ENCODE peak calls at places on chromosomes 11 and 22, in seven cellular contexts. One of them, this sample, is unnamed.

GRCh38 chr22:38005943-38006342 is 21.6 kb upstream of the SOX10 start:
- DNase-seq in stomach: no peak
- DNase-seq in HCT116: no peak
- DNase-seq in H1: no peak
- DNase-seq in sigmoid colon: no peak
- DNase-seq in transverse colon: no peak
- DNase-seq in prostate gland: no peak
- DNase-seq in this sample: no peak

GRCh38 chr22:49087163-49087562 is 740.5 kb downstream of the BRD1 start:
- DNase-seq in stomach: no peak
- DNase-seq in HCT116: no peak
- DNase-seq in H1: no peak
- DNase-seq in sigmoid colon: peak; percentile 37
- DNase-seq in transverse colon: no peak
- DNase-seq in prostate gland: no peak
- DNase-seq in this sample: no peak

GRCh38 chr11:113647856-113648255 is 58.3 kb downstream of the TMPRSS5 start:
- DNase-seq in stomach: no peak
- DNase-seq in HCT116: no peak
- DNase-seq in H1: no peak
- DNase-seq in sigmoid colon: no peak
- DNase-seq in transverse colon: no peak
- DNase-seq in prostate gland: no peak
- DNase-seq in this sample: no peak

GRCh38 chr11:30508594-30508993 is 77.6 kb downstream of the MPPED2 start:
- DNase-seq in stomach: no peak
- DNase-seq in HCT116: no peak
- DNase-seq in H1: no peak
- DNase-seq in sigmoid colon: no peak
- DNase-seq in transverse colon: no peak
- DNase-seq in prostate gland: no peak
- DNase-seq in this sample: no peak

GRCh38 chr22:49995059-49995412 is 17.5 kb downstream of the IL17REL start:
- DNase-seq in stomach: no peak
- DNase-seq in HCT116: no peak
- DNase-seq in H1: no peak
- DNase-seq in sigmoid colon: no peak
- DNase-seq in transverse colon: peak; percentile 5
- DNase-seq in prostate gland: no peak
- DNase-seq in this sample: no peak

GRCh38 chr22:37425800-37426531 is 1.3 kb downstream of the ELFN2 start:
- DNase-seq in stomach: no peak
- DNase-seq in HCT116: no peak
- DNase-seq in H1: peak; percentile 70
- DNase-seq in sigmoid colon: no peak
- DNase-seq in transverse colon: no peak
- DNase-seq in prostate gland: no peak
- DNase-seq in this sample: no peak

GRCh38 chr22:41636467-41636866 is 15.4 kb downstream of the XRCC6 start:
- DNase-seq in stomach: no peak
- DNase-seq in HCT116: no peak
- DNase-seq in H1: no peak
- DNase-seq in sigmoid colon: no peak
- DNase-seq in transverse colon: no peak
- DNase-seq in prostate gland: peak; percentile 6
- DNase-seq in this sample: no peak

GRCh38 chr11:104663190-104664140 is 234.8 kb downstream of the CASP12 start:
- DNase-seq in stomach: no peak
- DNase-seq in HCT116: no peak
- DNase-seq in H1: no peak
- DNase-seq in sigmoid colon: no peak
- DNase-seq in transverse colon: no peak
- DNase-seq in prostate gland: peak; percentile 17
- DNase-seq in this sample: no peak

GRCh38 chr11:75668508-75669297 is at the start of gene MAP6:
- DNase-seq in stomach: no peak
- DNase-seq in HCT116: no peak
- DNase-seq in H1: peak; percentile 72
- DNase-seq in sigmoid colon: no peak
- DNase-seq in transverse colon: peak; percentile 25
- DNase-seq in prostate gland: no peak
- DNase-seq in this sample: no peak

GRCh38 chr11:65639623-65640482 is 2.0 kb downstream of the SIPA1 start:
- DNase-seq in stomach: no peak
- DNase-seq in HCT116: no peak
- DNase-seq in H1: no peak
- DNase-seq in sigmoid colon: no peak
- DNase-seq in transverse colon: peak; percentile 67
- DNase-seq in prostate gland: no peak
- DNase-seq in this sample: no peak

GRCh38 chr11:104610597-104610996 is 287.7 kb downstream of the CASP12 start:
- DNase-seq in stomach: no peak
- DNase-seq in HCT116: no peak
- DNase-seq in H1: no peak
- DNase-seq in sigmoid colon: no peak
- DNase-seq in transverse colon: no peak
- DNase-seq in prostate gland: no peak
- DNase-seq in this sample: no peak

GRCh38 chr22:42169055-42169469 is 38.5 kb upstream of the CYP2D6 start:
- DNase-seq in stomach: peak; percentile 67
- DNase-seq in HCT116: peak; percentile 56
- DNase-seq in H1: peak; percentile 90
- DNase-seq in sigmoid colon: peak; percentile 78
- DNase-seq in transverse colon: peak; percentile 72
- DNase-seq in prostate gland: peak; percentile 60
- DNase-seq in this sample: no peak

GRCh38 chr11:69617220-69617619 is 23.7 kb upstream of the CCND1 start:
- DNase-seq in stomach: no peak
- DNase-seq in HCT116: no peak
- DNase-seq in H1: no peak
- DNase-seq in sigmoid colon: no peak
- DNase-seq in transverse colon: no peak
- DNase-seq in prostate gland: no peak
- DNase-seq in this sample: no peak
- H3K4me3 ChIP-seq in stomach: no peak overlapping the region
- H3K4me3 ChIP-seq in HCT116: no peak overlapping the region
- H3K4me3 ChIP-seq in H1: no peak overlapping the region
- H3K4me3 ChIP-seq in sigmoid colon: no peak overlapping the region
- H3K4me3 ChIP-seq in transverse colon: no peak overlapping the region
- H3K4me3 ChIP-seq in prostate gland: no peak overlapping the region
- H3K4me3 ChIP-seq in this sample: no peak overlapping the region

GRCh38 chr11:22926341-22926740 is 66.1 kb upstream of the CCDC179 start:
- DNase-seq in stomach: no peak
- DNase-seq in HCT116: no peak
- DNase-seq in H1: no peak
- DNase-seq in sigmoid colon: no peak
- DNase-seq in transverse colon: no peak
- DNase-seq in prostate gland: no peak
- DNase-seq in this sample: no peak

GRCh38 chr11:22923561-22923960 is 63.3 kb upstream of the CCDC179 start:
- DNase-seq in stomach: no peak
- DNase-seq in HCT116: no peak
- DNase-seq in H1: no peak
- DNase-seq in sigmoid colon: no peak
- DNase-seq in transverse colon: no peak
- DNase-seq in prostate gland: no peak
- DNase-seq in this sample: no peak

GRCh38 chr11:22927793-22928192 is 67.5 kb upstream of the CCDC179 start:
- DNase-seq in stomach: no peak
- DNase-seq in HCT116: no peak
- DNase-seq in H1: no peak
- DNase-seq in sigmoid colon: no peak
- DNase-seq in transverse colon: no peak
- DNase-seq in prostate gland: no peak
- DNase-seq in this sample: no peak

GRCh38 chr11:22930816-22931594 is 70.7 kb upstream of the CCDC179 start:
- DNase-seq in stomach: no peak
- DNase-seq in HCT116: no peak
- DNase-seq in H1: no peak
- DNase-seq in sigmoid colon: no peak
- DNase-seq in transverse colon: no peak
- DNase-seq in prostate gland: no peak
- DNase-seq in this sample: no peak

DNA sequence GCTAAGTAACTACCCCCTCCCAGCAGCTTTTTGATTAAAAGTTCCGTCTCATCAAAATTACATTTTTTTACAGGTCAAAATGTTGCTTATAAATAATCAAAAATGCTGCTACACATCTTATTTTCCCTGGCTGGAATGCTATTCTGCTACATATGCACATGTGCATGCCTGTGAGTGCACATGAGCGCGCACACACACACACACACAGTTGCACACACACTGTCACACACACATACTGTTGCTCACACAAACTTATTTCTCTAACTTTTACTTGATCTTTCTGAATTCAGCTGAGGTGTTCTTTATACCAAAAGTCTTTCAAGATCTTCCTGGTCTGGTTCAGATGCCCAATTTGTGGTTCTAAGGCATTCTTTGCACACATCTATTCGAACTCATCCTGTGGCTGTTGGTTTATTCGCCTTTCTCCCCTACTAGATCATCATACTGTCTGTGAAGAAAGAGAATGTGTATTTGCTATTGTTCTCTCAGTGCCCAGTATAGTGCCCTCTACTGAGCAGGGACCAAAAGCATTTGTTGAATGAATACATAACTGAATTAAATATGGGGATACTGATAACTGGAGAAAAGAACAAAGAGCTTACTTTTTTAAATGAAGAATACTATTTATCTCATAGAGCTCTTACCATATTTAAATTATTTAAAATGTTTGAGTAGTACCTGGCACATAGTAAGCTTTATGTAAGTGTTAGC is 68.1 kb upstream of the CCDC179 start:
- DNase-seq in stomach: no peak
- DNase-seq in HCT116: no peak
- DNase-seq in H1: no peak
- DNase-seq in sigmoid colon: no peak
- DNase-seq in transverse colon: no peak
- DNase-seq in prostate gland: no peak
- DNase-seq in this sample: no peak
- TF ChIP-seq CTCF in stomach: no peak
- TF ChIP-seq CTCF in HCT116: no peak
- TF ChIP-seq CTCF in H1: no peak
- TF ChIP-seq CTCF in sigmoid colon: no peak
- TF ChIP-seq CTCF in transverse colon: no peak
- TF ChIP-seq CTCF in prostate gland: no peak
- TF ChIP-seq CTCF in this sample: no peak

DNA sequence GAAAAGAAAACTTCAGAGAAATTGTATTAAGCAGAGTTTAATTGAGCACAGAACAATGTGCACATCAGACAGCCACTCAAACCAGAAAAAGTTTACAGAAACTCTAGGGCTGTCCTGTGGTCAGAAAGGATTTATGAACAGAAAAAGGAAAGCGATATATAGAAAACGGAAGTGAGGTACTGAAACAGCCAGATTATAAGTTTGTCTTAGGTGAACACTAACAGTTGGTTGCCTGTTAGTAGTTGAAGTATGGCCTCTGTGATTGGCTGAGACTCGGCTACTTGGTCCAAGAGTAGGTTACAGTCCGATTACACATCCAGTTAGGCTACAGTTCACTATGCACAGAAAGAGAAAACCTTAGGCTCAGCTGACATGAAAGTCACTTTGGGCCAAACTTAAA is 1232.5 kb upstream of the RAG2 start:
- DNase-seq in stomach: no peak
- DNase-seq in HCT116: no peak
- DNase-seq in H1: no peak
- DNase-seq in sigmoid colon: no peak
- DNase-seq in transverse colon: no peak
- DNase-seq in prostate gland: no peak
- DNase-seq in this sample: no peak
- TF ChIP-seq POLR2AphosphoS5 in stomach: no peak
- TF ChIP-seq POLR2AphosphoS5 in HCT116: no peak
- TF ChIP-seq POLR2AphosphoS5 in H1: no peak
- TF ChIP-seq POLR2AphosphoS5 in sigmoid colon: no peak
- TF ChIP-seq POLR2AphosphoS5 in transverse colon: no peak
- TF ChIP-seq POLR2AphosphoS5 in prostate gland: no peak
- TF ChIP-seq POLR2AphosphoS5 in this sample: no peak

DNA sequence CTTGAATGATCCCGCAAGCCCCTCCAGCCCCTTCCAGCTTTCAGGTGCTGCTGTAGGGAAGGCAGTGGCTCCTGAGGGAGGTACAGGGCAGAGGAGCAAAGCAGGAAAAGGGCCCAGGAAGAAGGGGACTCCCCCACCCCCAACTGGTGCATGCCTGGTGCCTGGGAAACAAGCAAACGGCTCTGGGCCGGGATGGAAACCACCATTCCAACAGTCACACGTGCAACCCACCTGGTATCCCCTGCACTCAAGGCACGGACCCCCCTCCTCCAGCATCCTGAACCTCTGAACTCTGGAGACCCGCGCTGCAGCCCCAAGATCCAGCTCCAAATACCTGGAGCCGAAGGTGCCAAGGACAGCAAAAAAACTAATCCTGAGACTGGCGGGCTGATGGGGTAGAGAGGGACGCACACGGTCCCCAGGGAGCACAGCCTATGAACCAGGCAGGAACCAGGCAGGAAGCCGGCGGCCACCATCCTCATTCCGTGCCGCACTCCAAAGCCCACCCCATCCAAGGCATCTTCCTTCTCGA is 537 bp downstream of the SCN4B start:
- DNase-seq in stomach: no peak
- DNase-seq in HCT116: no peak
- DNase-seq in H1: no peak
- DNase-seq in sigmoid colon: no peak
- DNase-seq in transverse colon: no peak
- DNase-seq in prostate gland: no peak
- DNase-seq in this sample: no peak
- H3K4me3 ChIP-seq in stomach: peak overlapping the region; percentile 58
- H3K4me3 ChIP-seq in HCT116: no peak overlapping the region
- H3K4me3 ChIP-seq in H1: peak overlapping the region; percentile 77
- H3K4me3 ChIP-seq in sigmoid colon: peak overlapping the region; percentile 27
- H3K4me3 ChIP-seq in transverse colon: peak overlapping the region; percentile 53
- H3K4me3 ChIP-seq in prostate gland: peak overlapping the region; percentile 46
- H3K4me3 ChIP-seq in this sample: peak overlapping the region; percentile 55

GRCh38 chr22:35805466-35805865 is 87.8 kb downstream of the APOL5 start:
- DNase-seq in stomach: no peak
- DNase-seq in HCT116: no peak
- DNase-seq in H1: no peak
- DNase-seq in sigmoid colon: no peak
- DNase-seq in transverse colon: no peak
- DNase-seq in prostate gland: no peak
- DNase-seq in this sample: no peak
- TF ChIP-seq CTCF in stomach: no peak
- TF ChIP-seq CTCF in HCT116: no peak
- TF ChIP-seq CTCF in H1: no peak
- TF ChIP-seq CTCF in sigmoid colon: no peak
- TF ChIP-seq CTCF in transverse colon: no peak
- TF ChIP-seq CTCF in prostate gland: no peak
- TF ChIP-seq CTCF in this sample: no peak